ENCODE peak calls at places on chromosomes 3 and 15, in six cellular contexts. J is tibial nerve, A is right cardiac atrium, S is pancreas, N is heart right ventricle, X is kidney. V is an unnamed sample. For H3K9me3 and H3K4me1, the result is how much of the 10 kb centered on the place peaks cover.

GRCh38 chr3:164465172-164465571 is 613.1 kb downstream of the SI start:
- DNase-seq in S (no peak), N (no peak), A (no peak), J (no peak), X (no peak), V (no peak)

GRCh38 chr3:72245183-72245811 is 460.3 kb upstream of the PROK2 start:
- DNase-seq in J (no peak), X (peak), N (peak), S (peak), A (peak), V (peak)

GRCh38 chr15:70852501-70853269 is 1.3 kb downstream of the LARP6 start:
- DNase-seq in A (peak), J (no peak), S (no peak), N (no peak), X (no peak), V (no peak)

GRCh38 chr3:14134291-14134690 is 9.4 kb downstream of the TMEM43 start:
- DNase-seq in S (no peak), A (no peak), N (no peak), J (no peak), X (no peak), V (no peak)

GRCh38 chr3:1294566-1294965 is 201.7 kb downstream of the CNTN6 start:
- DNase-seq in J (no peak), N (no peak), S (no peak), X (no peak), A (no peak), V (no peak)

GRCh38 chr15:61681038-61681418 is 379.2 kb downstream of the VPS13C start:
- DNase-seq in N (no peak), A (no peak), X (no peak), J (no peak), S (no peak), V (no peak)

GRCh38 chr15:78726870-78727551 is 84.3 kb downstream of the ADAMTS7 start:
- DNase-seq in A (no peak), N (no peak), X (no peak), S (no peak), J (no peak), V (no peak)

GRCh38 chr3:131977363-131977762 is 57.5 kb downstream of the CPNE4 start:
- DNase-seq in S (no peak), J (no peak), N (no peak), A (no peak), X (no peak), V (no peak)

GRCh38 chr15:95663156-95663831 is 667.2 kb upstream of the NR2F2 start:
- DNase-seq in J (no peak), X (no peak), S (no peak), A (no peak), N (no peak), V (no peak)
- H3K9me3 ChIP-seq in J (under half), X (under half), S (under half), A (under half), N (under half), V (under half)

GRCh38 chr3:97264180-97264579 is 449.8 kb downstream of the EPHA6 start:
- DNase-seq in J (no peak), A (peak), N (no peak), X (no peak), S (no peak), V (no peak)

GRCh38 chr3:97265237-97266005 is 451.0 kb downstream of the EPHA6 start:
- DNase-seq in X (peak), J (no peak), N (no peak), A (peak), S (peak), V (no peak)

GRCh38 chr3:97269202-97269601 is 454.8 kb downstream of the EPHA6 start:
- DNase-seq in X (no peak), S (no peak), A (no peak), J (no peak), N (no peak), V (no peak)
- H3K4me3 ChIP-seq in X (no peak), S (no peak), A (no peak), J (no peak), N (no peak), V (no peak)

DNA sequence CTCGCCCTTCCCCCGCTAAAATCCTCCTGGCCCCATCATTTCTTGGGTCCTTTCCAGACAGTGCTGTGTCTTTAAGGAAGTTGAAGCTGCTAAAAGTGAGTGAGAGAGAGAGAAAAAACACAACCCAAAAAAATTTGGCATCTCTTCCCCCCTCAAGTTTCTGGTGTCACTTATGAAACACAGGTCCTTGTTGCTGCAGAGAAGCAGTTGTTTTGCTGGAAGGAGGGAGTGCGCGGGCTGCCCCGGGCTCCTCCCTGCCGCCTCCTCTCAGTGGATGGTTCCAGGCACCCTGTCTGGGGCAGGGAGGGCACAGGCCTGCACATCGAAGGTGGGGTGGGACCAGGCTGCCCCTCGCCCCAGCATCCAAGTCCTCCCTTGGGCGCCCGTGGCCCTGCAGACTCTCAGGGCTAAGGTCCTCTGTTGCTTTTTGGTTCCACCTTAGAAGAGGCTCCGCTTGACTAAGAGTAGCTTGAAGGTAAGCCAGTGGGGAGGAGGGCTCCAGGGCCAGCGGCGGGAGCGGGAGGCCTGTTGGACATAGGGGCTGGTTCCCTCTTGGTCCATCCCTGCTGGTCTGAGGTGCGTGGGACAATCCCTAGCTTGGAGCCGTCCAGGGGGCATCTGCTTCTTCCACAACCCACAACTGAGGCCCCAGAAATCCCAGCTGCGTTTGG is at the start of gene ISLR:
- DNase-seq in S (peak), J (no peak), A (peak), X (peak), N (peak), V (peak)
- H3K4me1 ChIP-seq in S (under half), J (under half), A (under half), X (under half), N (half or more), V (half or more)

GRCh38 chr3:26536955-26537354 is 85.6 kb upstream of the LRRC3B start:
- DNase-seq in X (no peak), S (no peak), A (no peak), J (no peak), N (no peak), V (no peak)

DNA sequence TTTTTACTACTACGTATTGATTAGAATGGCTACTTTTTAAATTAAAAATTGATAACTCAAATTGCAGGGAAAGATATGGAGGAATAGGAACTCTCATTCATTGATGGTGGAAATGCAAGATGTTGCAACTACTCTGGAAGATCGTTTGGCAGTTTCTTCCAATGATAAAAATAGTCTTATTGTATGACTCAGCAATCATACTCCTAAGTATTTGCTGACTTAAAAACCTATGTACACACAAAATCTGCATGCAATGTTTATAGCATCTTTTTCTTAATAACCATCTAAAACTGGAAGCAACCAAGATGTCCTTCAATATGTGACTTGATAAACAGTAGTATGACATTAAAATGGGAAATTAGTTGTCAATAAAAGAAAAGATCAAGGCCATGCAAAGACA is 87.4 kb upstream of the LRRC3B start:
- DNase-seq in N (no peak), J (no peak), X (no peak), A (no peak), S (no peak), V (no peak)
- H3K9me3 ChIP-seq in N (under half), J (under half), X (under half), A (under half), S (under half), V (under half)

DNA sequence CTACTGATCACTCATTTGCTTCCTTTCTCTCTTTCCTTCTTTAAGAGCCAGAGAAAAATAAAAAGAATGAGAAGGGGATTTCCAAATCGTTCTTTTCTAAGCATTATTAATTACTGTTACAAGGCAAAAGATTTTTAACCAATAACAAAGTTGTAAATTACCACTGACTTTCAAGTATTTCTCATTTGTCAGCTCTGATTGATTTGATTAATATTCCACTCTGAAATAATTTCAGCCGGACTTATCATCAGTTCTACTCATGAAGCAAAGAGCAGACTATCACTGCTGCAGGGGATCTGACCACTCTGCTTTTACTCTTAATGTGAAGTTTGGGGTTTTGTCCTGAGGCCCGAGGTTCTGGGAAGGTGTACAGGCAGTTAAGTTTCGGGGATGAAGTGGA is 19.8 kb downstream of the NR2F2 start:
- DNase-seq in X (no peak), A (no peak), J (no peak), S (no peak), N (no peak), V (no peak)
- H3K4me3 ChIP-seq in X (no peak), A (no peak), J (no peak), S (no peak), N (no peak), V (peak)

GRCh38 chr15:41937568-41937923 is 34.8 kb downstream of the EHD4 start:
- DNase-seq in X (no peak), J (no peak), A (no peak), S (no peak), N (no peak), V (no peak)

GRCh38 chr15:41936649-41937567 is 35.4 kb downstream of the EHD4 start:
- DNase-seq in S (no peak), J (no peak), X (no peak), N (peak), A (peak), V (no peak)

GRCh38 chr15:41935566-41936020 is 36.8 kb downstream of the EHD4 start:
- DNase-seq in X (no peak), A (no peak), J (no peak), S (no peak), N (no peak), V (no peak)

GRCh38 chr15:41934843-41935242 is 37.5 kb downstream of the EHD4 start:
- DNase-seq in J (no peak), X (no peak), N (peak), A (peak), S (no peak), V (no peak)

GRCh38 chr15:41936155-41936554 is 36.2 kb downstream of the EHD4 start:
- DNase-seq in S (no peak), J (no peak), A (no peak), X (no peak), N (no peak), V (no peak)
- H3K4me1 ChIP-seq in S (under half), J (under half), A (under half), X (under half), N (half or more), V (half or more)

V was measured in left ventricle myocardium inferior.